ENCODE peak calls at places on chromosomes 16 and 17, in ten cellular contexts. G, W, M, P, N, F, U, A, E and C are unnamed samples.

GRCh38 chr16:12998376-12999085 is 97.1 kb downstream of the SHISA9 start:
- DNase-seq in G (no peak), W (no peak), M (no peak), P (no peak), N (no peak), F (no peak), U (no peak), A (no peak), E (no peak), C (no peak)

GRCh38 chr17:50837980-50838954 is 2.9 kb downstream of the WFIKKN2 start:
- DNase-seq in G (no peak), W (peak), M (no peak), P (no peak), N (no peak), F (no peak), U (no peak), A (peak), E (no peak), C (no peak)

GRCh38 chr16:28513484-28514181 is 7.0 kb upstream of the IL27 start:
- DNase-seq in G (no peak), W (no peak), M (no peak), P (no peak), N (no peak), F (no peak), U (no peak), A (no peak), E (no peak), C (no peak)

GRCh38 chr17:75909812-75910274 is 5.2 kb upstream of the MRPL38 start:
- DNase-seq in G (no peak), W (no peak), M (no peak), P (no peak), N (no peak), F (no peak), U (no peak), A (no peak), E (no peak), C (no peak)

GRCh38 chr16:20320178-20320577 is 7.1 kb downstream of the GP2 start:
- DNase-seq in G (no peak), W (no peak), M (no peak), P (no peak), N (no peak), F (no peak), U (no peak), A (no peak), E (no peak), C (no peak)

GRCh38 chr17:71203953-71204352 is 916.9 kb upstream of the SOX9 start:
- DNase-seq in G (no peak), W (no peak), M (no peak), P (no peak), N (no peak), F (no peak), U (no peak), A (no peak), E (no peak), C (no peak)

GRCh38 chr16:66116163-66116792 is 250.2 kb upstream of the CDH5 start:
- DNase-seq in G (no peak), W (no peak), M (no peak), P (no peak), N (no peak), F (no peak), U (no peak), A (no peak), E (no peak), C (no peak)

GRCh38 chr17:17408236-17408794 is 68.5 kb upstream of the MED9 start:
- DNase-seq in G (no peak), W (no peak), M (no peak), P (no peak), N (no peak), F (no peak), U (no peak), A (no peak), E (no peak), C (peak)

GRCh38 chr17:58535431-58535830 is 21.0 kb upstream of the MTMR4 start:
- DNase-seq in G (no peak), W (no peak), M (no peak), P (no peak), N (no peak), F (no peak), U (no peak), A (no peak), E (no peak), C (no peak)

GRCh38 chr16:14202697-14203096 is 131.6 kb downstream of the MRTFB start:
- DNase-seq in G (no peak), W (no peak), M (no peak), P (no peak), N (no peak), F (no peak), U (no peak), A (no peak), E (no peak), C (no peak)

GRCh38 chr17:66865151-66865550 is 30.2 kb downstream of the CACNG5 start:
- DNase-seq in G (no peak), W (no peak), M (no peak), P (no peak), N (no peak), F (no peak), U (no peak), A (no peak), E (no peak), C (no peak)

GRCh38 chr16:58882292-58882691 is 148.2 kb upstream of the GOT2 start:
- DNase-seq in G (no peak), W (peak), M (no peak), P (no peak), N (no peak), F (no peak), U (no peak), A (peak), E (no peak), C (peak)

GRCh38 chr17:64504769-64505319 is 1.2 kb downstream of the DDX5 start:
- DNase-seq in G (no peak), W (no peak), M (no peak), P (no peak), N (no peak), F (no peak), U (no peak), A (no peak), E (no peak), C (no peak)

GRCh38 chr17:45906927-45907622 is 12.7 kb downstream of the MAPT start:
- DNase-seq in G (peak), W (no peak), M (no peak), P (no peak), N (no peak), F (no peak), U (no peak), A (no peak), E (peak), C (no peak)

GRCh38 chr16:12436201-12436657 is 367.5 kb downstream of the CPPED1 start:
- DNase-seq in G (no peak), W (no peak), M (no peak), P (no peak), N (peak), F (no peak), U (no peak), A (no peak), E (no peak), C (no peak)

GRCh38 chr17:50271173-50271750 is 3.0 kb upstream of the TMEM92 start:
- DNase-seq in G (no peak), W (no peak), M (no peak), P (no peak), N (no peak), F (no peak), U (no peak), A (no peak), E (no peak), C (no peak)

GRCh38 chr17:68480885-68481284 is 23.6 kb upstream of the WIPI1 start:
- DNase-seq in G (no peak), W (no peak), M (no peak), P (no peak), N (no peak), F (no peak), U (no peak), A (no peak), E (no peak), C (no peak)

GRCh38 chr17:78818152-78818846 is 22.3 kb downstream of the USP36 start:
- DNase-seq in G (no peak), W (no peak), M (no peak), P (no peak), N (no peak), F (no peak), U (no peak), A (no peak), E (no peak), C (no peak)

GRCh38 chr16:30394603-30395154 is 541 bp upstream of the ZNF48 start:
- DNase-seq in G (no peak), W (no peak), M (no peak), P (no peak), N (no peak), F (no peak), U (no peak), A (no peak), E (no peak), C (no peak)

GRCh38 chr16:68790130-68790761 is 53.1 kb upstream of the TANGO6 start:
- DNase-seq in G (no peak), W (no peak), M (no peak), P (peak), N (no peak), F (no peak), U (no peak), A (no peak), E (no peak), C (peak)

GRCh38 chr16:79595916-79596450 is 4.6 kb downstream of the MAF start:
- DNase-seq in G (no peak), W (no peak), M (no peak), P (no peak), N (no peak), F (no peak), U (no peak), A (no peak), E (no peak), C (no peak)

GRCh38 chr16:8931864-8932263 is 31.8 kb downstream of the USP7 start:
- DNase-seq in G (no peak), W (no peak), M (peak), P (peak), N (no peak), F (peak), U (peak), A (peak), E (peak), C (no peak)

GRCh38 chr16:87060026-87060986 is 256.9 kb downstream of the C16orf95 start:
- DNase-seq in G (no peak), W (no peak), M (no peak), P (no peak), N (no peak), F (no peak), U (peak), A (no peak), E (no peak), C (no peak)

GRCh38 chr17:2070241-2071023 is 15.5 kb downstream of the HIC1 start:
- DNase-seq in G (peak), W (no peak), M (no peak), P (no peak), N (no peak), F (no peak), U (no peak), A (no peak), E (peak), C (peak)

GRCh38 chr16:23401142-23401541 is 51.8 kb downstream of the COG7 start:
- DNase-seq in G (no peak), W (no peak), M (no peak), P (peak), N (no peak), F (no peak), U (no peak), A (no peak), E (no peak), C (no peak)

GRCh38 chr16:12020007-12020406 is 43.5 kb downstream of the SNX29 start:
- DNase-seq in G (no peak), W (no peak), M (no peak), P (no peak), N (no peak), F (no peak), U (peak), A (no peak), E (no peak), C (no peak)

GRCh38 chr17:19343256-19343630 is 19.3 kb downstream of the B9D1 start:
- DNase-seq in G (no peak), W (no peak), M (no peak), P (peak), N (no peak), F (no peak), U (no peak), A (no peak), E (no peak), C (no peak)

GRCh38 chr16:22425847-22426246 is 51.4 kb upstream of the CDR2 start:
- DNase-seq in G (no peak), W (no peak), M (no peak), P (no peak), N (no peak), F (no peak), U (no peak), A (no peak), E (no peak), C (no peak)

GRCh38 chr16:76277099-76278030 is at the start of gene CNTNAP4:
- DNase-seq in G (no peak), W (peak), M (peak), P (no peak), N (peak), F (no peak), U (no peak), A (peak), E (no peak), C (no peak)

GRCh38 chr16:4544483-4544882 is 5.9 kb upstream of the CDIP1 start:
- DNase-seq in G (no peak), W (no peak), M (no peak), P (no peak), N (no peak), F (no peak), U (no peak), A (no peak), E (no peak), C (no peak)